ENCODE peak calls at places on chromosomes 11 and 22, in six cellular contexts. L, B, Z, V, G and P are unnamed samples.

GRCh38 chr22:18031670-18032454 is 7.5 kb upstream of the MICAL3 start:
- DNase-seq in L (no peak), B (peak), Z (no peak), V (peak), G (no peak), P (no peak)

GRCh38 chr11:72771507-72771906 is 19.3 kb upstream of the ARAP1 start:
- DNase-seq in L (no peak), B (no peak), Z (no peak), V (no peak), G (no peak), P (no peak)

GRCh38 chr11:41665633-41666032 is 206.2 kb upstream of the LRRC4C start:
- DNase-seq in L (no peak), B (no peak), Z (no peak), V (no peak), G (no peak), P (no peak)

GRCh38 chr11:27217948-27218410 is 145.0 kb downstream of the CCDC34 start:
- DNase-seq in L (no peak), B (no peak), Z (no peak), V (no peak), G (no peak), P (no peak)

GRCh38 chr22:46914916-46915894 is 152.8 kb downstream of the TBC1D22A start:
- DNase-seq in L (no peak), B (no peak), Z (no peak), V (no peak), G (no peak), P (no peak)

GRCh38 chr22:43884600-43885318 is 7.1 kb downstream of the PNPLA5 start:
- DNase-seq in L (peak), B (no peak), Z (peak), V (peak), G (peak), P (peak)

GRCh38 chr11:91178366-91178765 is 955.5 kb upstream of the CHORDC1 start:
- DNase-seq in L (no peak), B (no peak), Z (no peak), V (no peak), G (no peak), P (no peak)

GRCh38 chr22:29031236-29031982 is 30.2 kb downstream of the C22orf31 start:
- DNase-seq in L (peak), B (peak), Z (no peak), V (peak), G (peak), P (peak)

GRCh38 chr11:74870485-74870884 is 78.4 kb downstream of the XRRA1 start:
- DNase-seq in L (peak), B (no peak), Z (no peak), V (no peak), G (no peak), P (no peak)

GRCh38 chr22:29359469-29359868 is 28.9 kb downstream of the AP1B1 start:
- DNase-seq in L (peak), B (no peak), Z (no peak), V (peak), G (peak), P (peak)

GRCh38 chr22:50545522-50546325 is at the start of gene KLHDC7B:
- DNase-seq in L (no peak), B (no peak), Z (no peak), V (no peak), G (no peak), P (no peak)

GRCh38 chr22:40416267-40416570 is 45.8 kb downstream of the SGSM3 start:
- DNase-seq in L (no peak), B (no peak), Z (no peak), V (no peak), G (no peak), P (no peak)

GRCh38 chr11:2563216-2564007 is 118.6 kb downstream of the KCNQ1 start:
- DNase-seq in L (no peak), B (no peak), Z (no peak), V (no peak), G (no peak), P (no peak)

GRCh38 chr11:12441081-12441801 is 63.9 kb downstream of the PARVA start:
- DNase-seq in L (no peak), B (no peak), Z (no peak), V (no peak), G (no peak), P (no peak)

GRCh38 chr11:64098318-64098831 is 62.6 kb downstream of the FLRT1 start:
- DNase-seq in L (no peak), B (no peak), Z (no peak), V (no peak), G (no peak), P (no peak)

DNA sequence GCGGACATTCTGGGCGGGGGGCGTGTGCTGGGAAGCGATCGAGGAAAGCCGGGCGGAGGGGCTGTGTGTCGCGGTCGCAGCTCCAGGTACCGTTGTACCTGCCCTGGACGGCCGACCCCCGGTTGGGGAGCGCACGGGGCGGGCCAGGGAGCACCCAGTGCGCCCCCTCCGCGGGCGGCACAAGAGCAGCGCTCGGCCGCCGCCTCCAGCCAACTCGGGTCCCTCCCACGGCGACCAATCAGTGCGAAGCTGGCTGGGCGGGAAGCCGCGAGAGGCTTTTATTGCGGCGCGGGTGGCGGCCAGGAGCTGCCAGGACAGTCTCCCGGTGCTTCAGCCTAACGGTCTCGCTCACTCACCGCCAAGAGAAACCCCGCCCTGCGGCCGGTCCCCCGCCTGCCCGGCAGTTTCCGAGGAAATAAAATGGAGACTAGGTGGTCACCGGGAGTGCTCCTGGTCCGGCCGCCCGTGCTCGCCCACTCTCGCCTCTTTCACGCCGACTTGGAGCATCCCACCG is 1.7 kb downstream of the NCAM1 start:
- DNase-seq in L (peak), B (no peak), Z (no peak), V (peak), G (peak), P (peak)
- H3K27ac ChIP-seq in L (no peak), B (no peak), Z (no peak), V (peak), G (peak), P (peak)

GRCh38 chr11:68009391-68010000 is 631 bp upstream of the ALDH3B1 start:
- DNase-seq in L (peak), B (no peak), Z (no peak), V (no peak), G (no peak), P (no peak)

GRCh38 chr11:68012044-68012842 is 2.1 kb downstream of the ALDH3B1 start:
- DNase-seq in L (no peak), B (no peak), Z (no peak), V (no peak), G (no peak), P (no peak)

GRCh38 chr11:68011046-68011943 is 1.2 kb downstream of the ALDH3B1 start:
- DNase-seq in L (no peak), B (no peak), Z (no peak), V (no peak), G (no peak), P (no peak)

GRCh38 chr11:68008381-68009337 is 1.5 kb upstream of the ALDH3B1 start:
- DNase-seq in L (no peak), B (no peak), Z (no peak), V (peak), G (peak), P (peak)

DNA sequence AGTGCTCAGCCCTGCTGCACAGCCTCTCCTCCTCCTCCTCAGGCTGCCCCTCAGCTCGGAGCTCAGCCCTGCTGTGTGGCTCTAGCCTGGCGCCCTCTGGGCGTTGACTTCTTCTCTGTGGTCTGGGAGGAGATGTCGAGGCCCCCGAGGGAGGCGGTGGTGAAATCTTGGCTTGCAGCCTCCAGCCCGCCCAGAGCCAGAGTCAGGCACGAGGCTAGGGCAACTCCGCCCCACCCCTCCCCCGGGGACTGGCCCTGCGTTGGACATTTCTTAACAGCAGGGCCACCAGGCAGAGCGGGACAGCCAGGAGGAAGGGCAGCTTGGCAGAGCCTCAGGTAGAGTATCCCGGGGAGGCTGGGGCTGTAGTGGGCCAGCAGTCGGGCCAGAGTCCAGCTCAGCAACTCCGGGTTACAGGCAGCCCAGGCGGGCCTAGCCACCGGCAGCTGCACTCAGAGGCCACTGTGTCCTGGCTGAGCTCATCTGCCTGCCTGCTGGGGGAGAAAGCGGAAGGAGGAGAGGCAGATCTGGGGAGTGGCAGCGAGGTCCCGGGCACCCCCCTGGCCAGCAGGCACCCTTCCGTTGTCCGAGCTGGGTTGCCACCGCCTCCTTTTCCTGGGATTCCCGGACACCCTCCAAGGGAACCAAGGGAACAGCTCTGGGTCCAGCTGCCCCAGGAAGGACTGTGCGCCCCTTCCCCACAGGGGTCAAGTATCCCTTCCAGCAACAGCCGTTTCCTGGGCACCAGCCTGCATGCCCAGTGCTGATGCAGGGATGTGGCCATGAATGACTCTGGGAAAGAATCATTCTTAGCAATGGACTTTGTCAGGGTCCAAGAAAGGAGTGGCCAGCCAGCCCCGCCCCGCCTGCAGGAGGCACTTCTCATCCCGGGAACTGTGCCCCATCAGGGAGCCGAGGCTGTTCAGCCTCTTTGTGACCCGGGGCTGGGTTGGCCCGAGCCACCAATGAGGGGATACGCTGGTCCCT is at the start of gene ALDH3B1:
- DNase-seq in L (peak), B (peak), Z (no peak), V (peak), G (peak), P (peak)
- TF ChIP-seq POLR2AphosphoS5 in L (no peak), B (peak), Z (no peak), V (peak), G (peak), P (peak)

GRCh38 chr11:108220721-108221346 is 1.6 kb downstream of the NPAT start:
- DNase-seq in L (no peak), B (no peak), Z (no peak), V (no peak), G (no peak), P (no peak)
- H3K27ac ChIP-seq in L (no peak), B (peak), Z (peak), V (peak), G (peak), P (no peak)

GRCh38 chr11:316031-316701 is 2.3 kb downstream of the IFITM1 start:
- DNase-seq in L (no peak), B (no peak), Z (no peak), V (peak), G (no peak), P (no peak)

GRCh38 chr11:315516-315994 is 1.7 kb downstream of the IFITM1 start:
- DNase-seq in L (no peak), B (no peak), Z (no peak), V (peak), G (no peak), P (no peak)

GRCh38 chr11:313787-314547 is at the start of gene IFITM1:
- DNase-seq in L (peak), B (no peak), Z (peak), V (no peak), G (no peak), P (peak)

GRCh38 chr11:313304-313786 is 495 bp upstream of the IFITM1 start:
- DNase-seq in L (no peak), B (no peak), Z (no peak), V (no peak), G (no peak), P (no peak)

GRCh38 chr11:315051-315481 is 1.2 kb downstream of the IFITM1 start:
- DNase-seq in L (no peak), B (no peak), Z (no peak), V (no peak), G (no peak), P (no peak)
- TF ChIP-seq POLR2AphosphoS5 in L (peak), B (no peak), Z (no peak), V (no peak), G (no peak), P (no peak)

GRCh38 chr11:78040691-78041379 is 17.8 kb upstream of the KCTD14 start:
- DNase-seq in L (peak), B (no peak), Z (no peak), V (no peak), G (no peak), P (no peak)

GRCh38 chr11:78038697-78039313 is 15.7 kb upstream of the KCTD14 start:
- DNase-seq in L (no peak), B (no peak), Z (no peak), V (no peak), G (peak), P (peak)

GRCh38 chr11:78039919-78040671 is 17.0 kb upstream of the KCTD14 start:
- DNase-seq in L (no peak), B (peak), Z (no peak), V (peak), G (peak), P (peak)

GRCh38 chr11:78037825-78038620 is 14.9 kb upstream of the KCTD14 start:
- DNase-seq in L (no peak), B (no peak), Z (no peak), V (no peak), G (no peak), P (no peak)

DNA sequence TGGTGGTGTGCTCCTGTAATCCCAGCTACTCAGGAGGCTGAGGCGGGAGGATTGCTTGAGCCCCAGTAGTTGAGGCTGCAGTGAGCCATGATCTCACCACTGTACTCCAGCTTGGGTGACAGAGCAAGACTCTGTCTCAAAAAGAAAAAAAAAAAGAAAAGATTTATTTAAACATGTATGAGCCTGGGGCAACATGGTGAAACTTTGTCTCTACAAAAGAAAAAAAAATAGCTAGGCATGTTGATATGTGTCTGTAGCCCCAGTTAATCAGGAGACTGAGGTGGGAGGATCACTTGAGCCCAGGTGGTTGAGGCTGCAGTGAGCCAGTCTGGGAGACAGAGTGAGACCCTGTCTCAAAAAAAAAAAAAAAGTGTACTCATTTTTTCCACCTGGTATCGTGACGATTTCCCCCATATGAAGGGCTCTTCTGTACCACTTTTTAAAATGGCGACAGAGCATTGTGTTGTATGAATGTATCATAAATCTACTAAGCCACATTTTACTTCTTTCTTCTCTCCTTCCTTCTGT is 16.4 kb upstream of the KCTD14 start:
- DNase-seq in L (no peak), B (no peak), Z (no peak), V (no peak), G (no peak), P (no peak)
- H3K27ac ChIP-seq in L (peak), B (peak), Z (peak), V (peak), G (peak), P (peak)

GRCh38 chr11:66408488-66409214 is 12.2 kb upstream of the NPAS4 start:
- DNase-seq in L (peak), B (peak), Z (peak), V (peak), G (peak), P (peak)
- TF ChIP-seq POLR2AphosphoS5 in L (no peak), B (no peak), Z (no peak), V (peak), G (no peak), P (peak)